ENCODE peak calls at places on chromosomes 16 and 17, in four cellular contexts. V, J, R and I are unnamed samples.

GRCh38 chr17:21131090-21131616 is 4.4 kb downstream of the DHRS7B start:
- DNase-seq in V (no peak), R (no peak), J (no peak), I (no peak)

GRCh38 chr17:77449908-77450741 is 309.4 kb downstream of the SEC14L1 start:
- DNase-seq in J (peak), R (peak), V (peak), I (peak)

GRCh38 chr17:57461082-57461481 is 204.8 kb downstream of the MSI2 start:
- DNase-seq in V (no peak), J (no peak), R (peak), I (no peak)

GRCh38 chr17:1374426-1375177 is 25.4 kb downstream of the YWHAE start:
- DNase-seq in V (no peak), R (no peak), J (no peak), I (no peak)

GRCh38 chr16:85385463-85386331 is 227.4 kb upstream of the GSE1 start:
- DNase-seq in J (peak), V (no peak), R (no peak), I (no peak)

GRCh38 chr16:54934536-54935410 is 4.1 kb downstream of the IRX5 start:
- DNase-seq in J (no peak), R (no peak), V (no peak), I (no peak)

GRCh38 chr17:59513934-59514841 is 51.2 kb upstream of the DHX40 start:
- DNase-seq in J (peak), V (no peak), R (peak), I (peak)

GRCh38 chr17:64157669-64158180 is 27.8 kb upstream of the ERN1 start:
- DNase-seq in V (no peak), J (no peak), R (no peak), I (no peak)

GRCh38 chr17:69916761-69917160 is 158.3 kb upstream of the KCNJ16 start:
- DNase-seq in R (no peak), J (no peak), V (no peak), I (no peak)

GRCh38 chr17:14717849-14718248 is 417.0 kb downstream of the HS3ST3B1 start:
- DNase-seq in R (no peak), V (no peak), J (no peak), I (no peak)

GRCh38 chr17:36859701-36860100 is 77.6 kb upstream of the LHX1 start:
- DNase-seq in V (no peak), R (no peak), J (no peak), I (no peak)

GRCh38 chr16:76780556-76780955 is 410.4 kb upstream of the MON1B start:
- DNase-seq in V (no peak), R (no peak), J (no peak), I (no peak)

GRCh38 chr16:23554536-23554935 is 2.6 kb downstream of the EARS2 start:
- DNase-seq in V (no peak), J (no peak), R (no peak), I (no peak)

GRCh38 chr17:40480501-40481003 is 20.9 kb downstream of the TNS4 start:
- DNase-seq in R (no peak), J (no peak), V (peak), I (no peak)

GRCh38 chr16:4800290-4801041 is 2.0 kb downstream of the ROGDI start:
- DNase-seq in V (no peak), R (no peak), J (peak), I (no peak)

GRCh38 chr17:55334285-55334684 is 69.5 kb downstream of the HLF start:
- DNase-seq in R (no peak), V (no peak), J (no peak), I (peak)

GRCh38 chr16:48378836-48379235 is 6.4 kb downstream of the SIAH1 start:
- DNase-seq in V (no peak), R (no peak), J (no peak), I (no peak)

GRCh38 chr17:51118330-51119195 is 2.1 kb downstream of the SPAG9 start:
- DNase-seq in R (no peak), V (no peak), J (peak), I (no peak)

GRCh38 chr17:3773511-3773910 is 27.5 kb downstream of the ITGAE start:
- DNase-seq in J (no peak), R (peak), V (no peak), I (peak)

GRCh38 chr17:29614345-29615047 is 8.2 kb downstream of the CORO6 start:
- DNase-seq in V (no peak), J (peak), R (no peak), I (no peak)

GRCh38 chr16:56649271-56649670 is 2.4 kb upstream of the MT1B start:
- DNase-seq in R (no peak), J (no peak), V (no peak), I (no peak)

GRCh38 chr17:59859444-59860025 is 33.2 kb downstream of the TUBD1 start:
- DNase-seq in R (peak), J (no peak), V (no peak), I (peak)

GRCh38 chr17:31740611-31741082 is 118.4 kb downstream of the COPRS start:
- DNase-seq in J (no peak), V (no peak), R (peak), I (peak)

GRCh38 chr16:55656695-55657092 is 906 bp downstream of the SLC6A2 start:
- DNase-seq in J (no peak), R (no peak), V (no peak), I (no peak)

GRCh38 chr16:23403547-23403946 is 49.4 kb downstream of the COG7 start:
- DNase-seq in V (no peak), J (no peak), R (no peak), I (no peak)

GRCh38 chr16:1859650-1860049 is 12.3 kb downstream of the MEIOB start:
- DNase-seq in R (no peak), J (no peak), V (no peak), I (no peak)

GRCh38 chr16:90020838-90021382 is 1.7 kb upstream of the DBNDD1 start:
- DNase-seq in R (peak), V (no peak), J (no peak), I (no peak)

GRCh38 chr16:1493746-1494094 is 560 bp downstream of the TELO2 start:
- DNase-seq in J (no peak), R (no peak), V (no peak), I (no peak)

GRCh38 chr16:3937066-3937875 is 56.8 kb upstream of the CREBBP start:
- DNase-seq in R (no peak), V (no peak), J (no peak), I (no peak)

GRCh38 chr16:58032710-58033293 is 7.2 kb downstream of the MMP15 start:
- DNase-seq in R (no peak), J (peak), V (no peak), I (no peak)

GRCh38 chr16:6880263-6880662 is 452.4 kb upstream of the RBFOX1 start:
- DNase-seq in R (no peak), V (no peak), J (no peak), I (no peak)

GRCh38 chr16:11049396-11050059 is 105.2 kb downstream of the CLEC16A start:
- DNase-seq in J (no peak), V (no peak), R (no peak), I (no peak)

GRCh38 chr17:46212634-46213435 is 19.6 kb upstream of the KANSL1 start:
- DNase-seq in R (peak), V (peak), J (peak), I (peak)

GRCh38 chr17:73644145-73645049 is at the start of gene SDK2:
- DNase-seq in J (no peak), R (no peak), V (no peak), I (no peak)

GRCh38 chr16:2795714-2796143 is 2.5 kb upstream of the PRSS41 start:
- DNase-seq in V (no peak), J (no peak), R (no peak), I (no peak)

GRCh38 chr16:28538733-28539596 is at the start of gene NUPR1:
- DNase-seq in J (peak), R (peak), V (no peak), I (peak)